ENCODE peak calls at places on chromosome 21, in five cellular contexts. C, E, H, O and K are unnamed samples.

GRCh38 chr21:45836268-45836655 is 145.3 kb upstream of the COL6A1 start:
- DNase-seq in C (no peak), E (no peak), H (no peak), O (no peak), K (no peak)

GRCh38 chr21:44834231-44834950 is 16.5 kb upstream of the SUMO3 start:
- DNase-seq in C (no peak), E (no peak), H (no peak), O (no peak), K (no peak)

GRCh38 chr21:43300496-43301423 is 126.2 kb downstream of the SIK1 start:
- DNase-seq in C (no peak), E (no peak), H (no peak), O (peak), K (no peak)

GRCh38 chr21:23817337-23817736 is 1789.9 kb downstream of the MRPL39 start:
- DNase-seq in C (no peak), E (no peak), H (no peak), O (no peak), K (no peak)

GRCh38 chr21:28253971-28254370 is 738.7 kb downstream of the LTN1 start:
- DNase-seq in C (no peak), E (no peak), H (no peak), O (no peak), K (no peak)

GRCh38 chr21:45328198-45329087 is 40.7 kb upstream of the POFUT2 start:
- DNase-seq in C (no peak), E (no peak), H (no peak), O (peak), K (no peak)

GRCh38 chr21:43034826-43035225 is 40.8 kb downstream of the CBS start:
- DNase-seq in C (no peak), E (no peak), H (no peak), O (peak), K (no peak)

GRCh38 chr21:26212220-26212619 is 41.6 kb upstream of the APP start:
- DNase-seq in C (no peak), E (no peak), H (no peak), O (no peak), K (no peak)

GRCh38 chr21:36321325-36322082 is 1.5 kb downstream of the MORC3 start:
- DNase-seq in C (no peak), E (no peak), H (peak), O (no peak), K (peak)

GRCh38 chr21:46393451-46393940 is 65.2 kb upstream of the DIP2A start:
- DNase-seq in C (no peak), E (no peak), H (no peak), O (no peak), K (no peak)

GRCh38 chr21:36545776-36546511 is 66.0 kb upstream of the CLDN14 start:
- DNase-seq in C (no peak), E (no peak), H (no peak), O (no peak), K (no peak)

GRCh38 chr21:45317401-45318145 is 29.9 kb upstream of the POFUT2 start:
- DNase-seq in C (no peak), E (no peak), H (no peak), O (peak), K (no peak)

GRCh38 chr21:16427587-16428087 is 697.9 kb downstream of the USP25 start:
- DNase-seq in C (no peak), E (no peak), H (no peak), O (no peak), K (no peak)

GRCh38 chr21:15332572-15332971 is 267.8 kb upstream of the NRIP1 start:
- DNase-seq in C (no peak), E (no peak), H (no peak), O (no peak), K (no peak)

GRCh38 chr21:32803651-32804050 is 32.1 kb upstream of the PAXBP1 start:
- DNase-seq in C (no peak), E (no peak), H (peak), O (no peak), K (no peak)

GRCh38 chr21:14762734-14763694 is 216.9 kb upstream of the SAMSN1 start:
- DNase-seq in C (no peak), E (no peak), H (no peak), O (no peak), K (no peak)

GRCh38 chr21:44783023-44783696 is 18.5 kb downstream of the UBE2G2 start:
- DNase-seq in C (no peak), E (no peak), H (no peak), O (no peak), K (no peak)

GRCh38 chr21:26769613-26770188 is 75.5 kb downstream of the ADAMTS1 start:
- DNase-seq in C (no peak), E (no peak), H (peak), O (no peak), K (no peak)

GRCh38 chr21:42097274-42097673 is 26.2 kb downstream of the UMODL1 start:
- DNase-seq in C (no peak), E (no peak), H (no peak), O (no peak), K (no peak)

GRCh38 chr21:42527127-42527488 is 13.5 kb downstream of the SLC37A1 start:
- DNase-seq in C (no peak), E (no peak), H (no peak), O (no peak), K (no peak)

GRCh38 chr21:33761104-33762036 is 119.1 kb downstream of the ITSN1 start:
- DNase-seq in C (no peak), E (no peak), H (peak), O (no peak), K (no peak)

GRCh38 chr21:26964379-26964778 is 2.5 kb downstream of the ADAMTS5 start:
- DNase-seq in C (no peak), E (no peak), H (no peak), O (peak), K (no peak)

GRCh38 chr21:42688841-42689371 is 35.5 kb downstream of the PDE9A start:
- DNase-seq in C (no peak), E (no peak), H (no peak), O (peak), K (no peak)

GRCh38 chr21:37220981-37221664 is 46.0 kb downstream of the VPS26C start:
- DNase-seq in C (peak), E (peak), H (peak), O (peak), K (peak)

GRCh38 chr21:14493731-14494130 is 52.4 kb downstream of the SAMSN1 start:
- DNase-seq in C (no peak), E (no peak), H (no peak), O (no peak), K (no peak)

GRCh38 chr21:42739061-42739931 is 85.9 kb downstream of the PDE9A start:
- DNase-seq in C (no peak), E (no peak), H (no peak), O (no peak), K (no peak)

GRCh38 chr21:38300180-38300579 is 43.4 kb downstream of the KCNJ15 start:
- DNase-seq in C (no peak), E (no peak), H (no peak), O (no peak), K (no peak)

GRCh38 chr21:37557261-37557950 is 190.8 kb downstream of the DYRK1A start:
- DNase-seq in C (no peak), E (no peak), H (no peak), O (no peak), K (no peak)